ENCODE peak calls at places on chromosomes 13 and 19, in four cellular contexts. G, O, W and J are unnamed samples.

GRCh38 chr13:111880185-111880584 is 186.8 kb upstream of the SOX1 start:
- DNase-seq in G (no peak), O (no peak), W (no peak), J (no peak)

GRCh38 chr19:1754651-1755466 is 1.6 kb downstream of the ONECUT3 start:
- DNase-seq in G (no peak), O (no peak), W (peak), J (no peak)

GRCh38 chr13:67506407-67506806 is 276.3 kb upstream of the PCDH9 start:
- DNase-seq in G (no peak), O (no peak), W (no peak), J (no peak)

GRCh38 chr13:26914624-26915023 is 154.0 kb upstream of the GPR12 start:
- DNase-seq in G (peak), O (no peak), W (no peak), J (no peak)

GRCh38 chr19:35531291-35531690 is 2.0 kb upstream of the GAPDHS start:
- DNase-seq in G (no peak), O (no peak), W (peak), J (no peak)

GRCh38 chr13:79781829-79782540 is 301.0 kb downstream of the NDFIP2 start:
- DNase-seq in G (no peak), O (no peak), W (no peak), J (no peak)

GRCh38 chr19:41409288-41409687 is 11.7 kb downstream of the BCKDHA start:
- DNase-seq in G (no peak), O (no peak), W (no peak), J (no peak)

GRCh38 chr19:17052439-17052838 is 22.8 kb downstream of the HAUS8 start:
- DNase-seq in G (peak), O (peak), W (peak), J (peak)

GRCh38 chr19:47231215-47232054 is 436 bp upstream of the BBC3 start:
- DNase-seq in G (peak), O (peak), W (peak), J (no peak)

GRCh38 chr13:49669735-49670309 is 21.5 kb downstream of the EBPL start:
- DNase-seq in G (peak), O (peak), W (peak), J (no peak)

GRCh38 chr13:22463089-22463488 is 717.7 kb upstream of the SGCG start:
- DNase-seq in G (no peak), O (no peak), W (no peak), J (no peak)

GRCh38 chr19:29918891-29919290 is 23.1 kb upstream of the URI1 start:
- DNase-seq in G (no peak), O (no peak), W (no peak), J (no peak)

GRCh38 chr13:61417171-61417570 is 1.5 kb upstream of the PCDH20 start:
- DNase-seq in G (no peak), O (no peak), W (no peak), J (no peak)

GRCh38 chr13:104993708-104994107 is 1541.8 kb downstream of the EFNB2 start:
- DNase-seq in G (no peak), O (no peak), W (no peak), J (no peak)

GRCh38 chr13:64273780-64274179 is 2858.1 kb upstream of the PCDH20 start:
- DNase-seq in G (no peak), O (no peak), W (no peak), J (no peak)

GRCh38 chr13:21326155-21327030 is 132.7 kb downstream of the ZDHHC20 start:
- DNase-seq in G (no peak), O (peak), W (peak), J (peak)

GRCh38 chr19:10352764-10353671 is 13.6 kb upstream of the ICAM3 start:
- DNase-seq in G (no peak), O (no peak), W (peak), J (no peak)

GRCh38 chr19:16303755-16304154 is 20.9 kb upstream of the KLF2 start:
- DNase-seq in G (no peak), O (no peak), W (no peak), J (no peak)

GRCh38 chr13:28117689-28118377 is 17.5 kb upstream of the FLT3 start:
- DNase-seq in G (no peak), O (no peak), W (no peak), J (no peak)

GRCh38 chr19:50358483-50359431 is 6.7 kb downstream of the NAPSA start:
- DNase-seq in G (peak), O (no peak), W (no peak), J (no peak)

GRCh38 chr13:48819376-48819775 is 156.3 kb upstream of the FNDC3A start:
- DNase-seq in G (no peak), O (peak), W (no peak), J (no peak)

GRCh38 chr13:77521595-77522367 is 13.7 kb upstream of the SCEL start:
- DNase-seq in G (no peak), O (peak), W (peak), J (no peak)

GRCh38 chr13:74974234-74974879 is 507.6 kb downstream of the TBC1D4 start:
- DNase-seq in G (no peak), O (no peak), W (peak), J (no peak)

GRCh38 chr13:33263484-33263883 is 22.1 kb downstream of the STARD13 start:
- DNase-seq in G (no peak), O (no peak), W (no peak), J (no peak)

GRCh38 chr13:40644838-40645620 is 21.4 kb downstream of the FOXO1 start:
- DNase-seq in G (no peak), O (no peak), W (peak), J (no peak)

GRCh38 chr19:1213391-1214286 is 8.1 kb downstream of the STK11 start:
- DNase-seq in G (no peak), O (peak), W (no peak), J (no peak)

GRCh38 chr13:66992183-66992582 is 238.0 kb downstream of the PCDH9 start:
- DNase-seq in G (no peak), O (peak), W (no peak), J (no peak)

GRCh38 chr13:45257638-45258338 is 56.9 kb upstream of the KCTD4 start:
- DNase-seq in G (no peak), O (peak), W (no peak), J (no peak)

GRCh38 chr19:53907193-53907581 is 1.9 kb upstream of the CACNG7 start:
- DNase-seq in G (no peak), O (no peak), W (no peak), J (no peak)

GRCh38 chr13:50228527-50228926 is 213.3 kb downstream of the KCNRG start:
- DNase-seq in G (no peak), O (no peak), W (no peak), J (no peak)

GRCh38 chr19:11848594-11849263 is at the start of gene ZNF439:
- DNase-seq in G (peak), O (peak), W (peak), J (peak)

GRCh38 chr19:55146078-55146647 is 2.8 kb downstream of the TNNT1 start:
- DNase-seq in G (peak), O (no peak), W (peak), J (no peak)

GRCh38 chr13:73060251-73061160 is 1.7 kb downstream of the KLF5 start:
- DNase-seq in G (no peak), O (peak), W (peak), J (peak)

GRCh38 chr13:99376924-99377323 is 69.7 kb upstream of the GPR183 start:
- DNase-seq in G (peak), O (no peak), W (no peak), J (no peak)

GRCh38 chr19:38044267-38045111 is 137.5 kb downstream of the SIPA1L3 start:
- DNase-seq in G (no peak), O (peak), W (no peak), J (no peak)

GRCh38 chr13:113935523-113935922 is 38.4 kb downstream of the C13orf46 start:
- DNase-seq in G (no peak), O (no peak), W (peak), J (no peak)

GRCh38 chr13:33454844-33455256 is 169.3 kb upstream of the STARD13 start:
- DNase-seq in G (no peak), O (peak), W (no peak), J (peak)

GRCh38 chr19:19651076-19651475 is 7.6 kb upstream of the GMIP start:
- DNase-seq in G (no peak), O (no peak), W (no peak), J (no peak)

GRCh38 chr19:2332341-2333026 is 4.0 kb downstream of the SPPL2B start:
- DNase-seq in G (peak), O (no peak), W (no peak), J (no peak)

GRCh38 chr13:97205971-97206370 is 16.2 kb upstream of the MBNL2 start:
- DNase-seq in G (no peak), O (no peak), W (no peak), J (no peak)

GRCh38 chr19:7748756-7749155 is 1.4 kb upstream of the CD209 start:
- DNase-seq in G (no peak), O (no peak), W (no peak), J (no peak)
- TF ChIP-seq CTCF in G (peak), O (peak), W (no peak), J (peak)

GRCh38 chr19:45380107-45380506 is 9.7 kb upstream of the ERCC2 start:
- DNase-seq in G (no peak), O (no peak), W (no peak), J (no peak)
- H3K4me3 ChIP-seq in G (no peak), O (no peak), W (no peak), J (no peak)

GRCh38 chr19:48970923-48971395 is 5.8 kb downstream of the FTL start:
- DNase-seq in G (peak), O (peak), W (peak), J (no peak)
- TF ChIP-seq CTCF in G (peak), O (peak), W (peak), J (peak)

DNA sequence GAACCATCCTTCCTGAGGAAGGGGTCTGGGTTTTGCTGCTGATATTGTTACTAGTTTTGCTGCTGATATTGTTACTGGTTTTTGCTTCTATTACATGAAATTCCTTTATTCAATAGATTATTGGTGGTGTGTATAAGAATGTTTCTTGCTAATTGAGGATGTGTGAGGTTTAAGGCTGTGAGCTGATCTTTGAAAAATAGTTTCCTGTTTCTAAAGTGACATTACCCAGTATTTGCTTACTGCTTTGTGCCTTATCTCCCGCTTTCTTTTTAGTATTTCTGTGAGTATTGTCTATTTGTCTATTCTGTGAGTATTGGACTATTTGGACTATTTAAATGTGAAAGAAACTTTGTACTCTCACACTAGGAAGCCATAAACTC is 38.2 kb upstream of the C1QTNF9 start:
- DNase-seq in G (no peak), O (no peak), W (no peak), J (no peak)
- H3K4me3 ChIP-seq in G (no peak), O (peak), W (no peak), J (no peak)